ENCODE peak calls at places on chromosomes 1 and 21, in four cellular contexts. G, X, H and U are unnamed samples.

GRCh38 chr1:1777510-1777909 is 760 bp downstream of the NADK start:
- DNase-seq in G (no peak), X (peak), H (no peak), U (no peak)

GRCh38 chr1:63874278-63874880 is 100.6 kb downstream of the ROR1 start:
- DNase-seq in G (no peak), H (no peak), X (no peak), U (no peak)

GRCh38 chr1:11641776-11642305 is 12.4 kb downstream of the FBXO2 start:
- DNase-seq in H (no peak), X (no peak), G (no peak), U (no peak)

GRCh38 chr1:92736395-92736794 is 48.5 kb downstream of the EVI5 start:
- DNase-seq in X (no peak), H (no peak), G (no peak), U (no peak)

GRCh38 chr1:62906428-62906886 is 122.5 kb downstream of the ATG4C start:
- DNase-seq in X (no peak), H (no peak), G (peak), U (no peak)

GRCh38 chr1:154770897-154771594 is 99.0 kb downstream of the KCNN3 start:
- DNase-seq in X (no peak), H (no peak), G (no peak), U (no peak)

GRCh38 chr1:117605164-117605810 is 561 bp upstream of the TENT5C start:
- DNase-seq in X (peak), G (no peak), H (peak), U (no peak)

GRCh38 chr1:107213225-107213624 is 72.4 kb downstream of the NTNG1 start:
- DNase-seq in G (no peak), X (no peak), H (no peak), U (no peak)

GRCh38 chr21:46078322-46078981 is 19.5 kb upstream of the COL6A2 start:
- DNase-seq in H (no peak), G (no peak), X (no peak), U (no peak)

GRCh38 chr21:37339527-37339889 is 27.1 kb upstream of the DYRK1A start:
- DNase-seq in G (no peak), X (no peak), H (no peak), U (no peak)

GRCh38 chr21:37835512-37835911 is 80.7 kb downstream of the KCNJ6 start:
- DNase-seq in X (no peak), H (no peak), G (no peak), U (no peak)

GRCh38 chr1:88595355-88595754 is 88.7 kb upstream of the PKN2 start:
- DNase-seq in G (no peak), H (no peak), X (no peak), U (no peak)

GRCh38 chr1:53413175-53414001 is 45.8 kb upstream of the DMRTB1 start:
- DNase-seq in H (no peak), X (no peak), G (peak), U (no peak)

GRCh38 chr1:203701606-203702005 is 63.4 kb upstream of the LAX1 start:
- DNase-seq in G (no peak), X (no peak), H (no peak), U (no peak)

GRCh38 chr21:35720065-35720810 is 340.1 kb downstream of the SETD4 start:
- DNase-seq in H (peak), X (no peak), G (no peak), U (no peak)

GRCh38 chr1:84433253-84434080 is 35.2 kb downstream of the DNASE2B start:
- DNase-seq in H (peak), G (peak), X (peak), U (peak)

GRCh38 chr1:4174291-4175200 is 274.5 kb upstream of the C1orf174 start:
- DNase-seq in H (no peak), G (no peak), X (no peak), U (no peak)

GRCh38 chr1:170669586-170670332 is 5.8 kb downstream of the PRRX1 start:
- DNase-seq in G (no peak), H (no peak), X (no peak), U (no peak)

GRCh38 chr1:227745568-227745967 is 10.3 kb downstream of the SNAP47 start:
- DNase-seq in X (no peak), G (no peak), H (no peak), U (no peak)

GRCh38 chr1:201411292-201411691 is 10.2 kb downstream of the TNNI1 start:
- DNase-seq in G (no peak), H (no peak), X (no peak), U (no peak)

GRCh38 chr1:181660621-181661020 is 177.3 kb downstream of the CACNA1E start:
- DNase-seq in H (no peak), X (no peak), G (no peak), U (no peak)

GRCh38 chr1:203522237-203522636 is 28.3 kb downstream of the OPTC start:
- DNase-seq in G (no peak), H (no peak), X (no peak), U (no peak)

GRCh38 chr1:168079761-168080160 is 57.0 kb downstream of the GPR161 start:
- DNase-seq in G (no peak), X (no peak), H (no peak), U (no peak)

GRCh38 chr21:45460011-45460565 is 55.1 kb downstream of the COL18A1 start:
- DNase-seq in G (no peak), H (no peak), X (no peak), U (no peak)

GRCh38 chr1:231214918-231215675 is 25.9 kb upstream of the GNPAT start:
- DNase-seq in X (no peak), H (no peak), G (peak), U (no peak)

GRCh38 chr1:155026154-155026553 is 7.4 kb downstream of the DCST2 start:
- DNase-seq in H (no peak), X (no peak), G (no peak), U (no peak)

GRCh38 chr1:210816136-210816535 is 317.8 kb downstream of the KCNH1 start:
- DNase-seq in X (no peak), G (no peak), H (no peak), U (no peak)

GRCh38 chr1:233543338-233544255 is 70.3 kb upstream of the KCNK1 start:
- DNase-seq in H (no peak), G (no peak), X (peak), U (no peak)

GRCh38 chr1:243323481-243323880 is 67.6 kb downstream of the SDCCAG8 start:
- DNase-seq in X (no peak), H (no peak), G (no peak), U (no peak)

GRCh38 chr1:89644119-89644814 is 11.3 kb downstream of the LRRC8C start:
- DNase-seq in X (no peak), G (no peak), H (no peak), U (no peak)

GRCh38 chr1:17502326-17502778 is 37.1 kb upstream of the ARHGEF10L start:
- DNase-seq in H (peak), G (peak), X (peak), U (peak)

GRCh38 chr1:60376196-60376595 is 302.6 kb upstream of the C1orf87 start:
- DNase-seq in G (no peak), X (no peak), H (no peak), U (no peak)

GRCh38 chr1:203551550-203551949 is 57.6 kb downstream of the OPTC start:
- DNase-seq in X (no peak), H (no peak), G (no peak), U (no peak)

GRCh38 chr21:43347461-43347860 is 79.5 kb downstream of the SIK1 start:
- DNase-seq in H (no peak), G (no peak), X (no peak), U (no peak)

GRCh38 chr1:48936436-48936835 is 159.7 kb upstream of the BEND5 start:
- DNase-seq in H (no peak), G (no peak), X (no peak), U (no peak)

GRCh38 chr1:18932879-18933278 is 23.6 kb downstream of the IFFO2 start:
- DNase-seq in H (no peak), X (no peak), G (no peak), U (no peak)

GRCh38 chr21:46098303-46099141 is 610 bp downstream of the COL6A2 start:
- DNase-seq in H (no peak), G (peak), X (peak), U (no peak)